ENCODE peak calls at places on chromosomes 7 and 10, in five cellular contexts. One of them, this sample, is unnamed.

GRCh38 chr10:43574035-43574892 is at the start of gene ZNF239:
- DNase-seq in effector memory CD4-positive, alpha-beta T cell: peak; percentile 78
- DNase-seq in mucosa of descending colon: peak; percentile 93
- DNase-seq in astrocyte of the spinal cord: peak; percentile 89
- DNase-seq in NCI-H1092 treated with DMSO at 0.1 percent for 48 hours: peak; percentile 82
- DNase-seq in this sample: peak; percentile 16

GRCh38 chr10:15419279-15419874 is 48.3 kb upstream of the FAM171A1 start:
- DNase-seq in effector memory CD4-positive, alpha-beta T cell: no peak
- DNase-seq in mucosa of descending colon: no peak
- DNase-seq in astrocyte of the spinal cord: peak; percentile 60
- DNase-seq in NCI-H1092 treated with DMSO at 0.1 percent for 48 hours: no peak
- DNase-seq in this sample: no peak

GRCh38 chr7:284762-285722 is 4.9 kb upstream of the FOXL3 start:
- DNase-seq in effector memory CD4-positive, alpha-beta T cell: no peak
- DNase-seq in mucosa of descending colon: no peak
- DNase-seq in astrocyte of the spinal cord: no peak
- DNase-seq in NCI-H1092 treated with DMSO at 0.1 percent for 48 hours: no peak
- DNase-seq in this sample: no peak

GRCh38 chr7:55063633-55064032 is 44.8 kb downstream of the EGFR start:
- DNase-seq in effector memory CD4-positive, alpha-beta T cell: no peak
- DNase-seq in mucosa of descending colon: no peak
- DNase-seq in astrocyte of the spinal cord: peak; percentile 72
- DNase-seq in NCI-H1092 treated with DMSO at 0.1 percent for 48 hours: no peak
- DNase-seq in this sample: no peak

GRCh38 chr7:70060298-70061068 is 462.2 kb downstream of the AUTS2 start:
- DNase-seq in effector memory CD4-positive, alpha-beta T cell: no peak
- DNase-seq in mucosa of descending colon: no peak
- DNase-seq in astrocyte of the spinal cord: no peak
- DNase-seq in NCI-H1092 treated with DMSO at 0.1 percent for 48 hours: no peak
- DNase-seq in this sample: no peak

GRCh38 chr10:19762026-19762425 is 54.2 kb upstream of the PLXDC2 start:
- DNase-seq in effector memory CD4-positive, alpha-beta T cell: no peak
- DNase-seq in mucosa of descending colon: no peak
- DNase-seq in astrocyte of the spinal cord: peak; percentile 3
- DNase-seq in NCI-H1092 treated with DMSO at 0.1 percent for 48 hours: no peak
- DNase-seq in this sample: no peak

GRCh38 chr7:108094933-108095710 is 35.0 kb downstream of the LAMB4 start:
- DNase-seq in effector memory CD4-positive, alpha-beta T cell: no peak
- DNase-seq in mucosa of descending colon: no peak
- DNase-seq in astrocyte of the spinal cord: peak; percentile 91
- DNase-seq in NCI-H1092 treated with DMSO at 0.1 percent for 48 hours: peak; percentile 7
- DNase-seq in this sample: peak; percentile 51

GRCh38 chr7:88314092-88314491 is 7.4 kb upstream of the STEAP4 start:
- DNase-seq in effector memory CD4-positive, alpha-beta T cell: no peak
- DNase-seq in mucosa of descending colon: no peak
- DNase-seq in astrocyte of the spinal cord: no peak
- DNase-seq in NCI-H1092 treated with DMSO at 0.1 percent for 48 hours: no peak
- DNase-seq in this sample: no peak

GRCh38 chr10:127993281-127993680 is 86.4 kb downstream of the PTPRE start:
- DNase-seq in effector memory CD4-positive, alpha-beta T cell: no peak
- DNase-seq in mucosa of descending colon: no peak
- DNase-seq in astrocyte of the spinal cord: no peak
- DNase-seq in NCI-H1092 treated with DMSO at 0.1 percent for 48 hours: no peak
- DNase-seq in this sample: no peak

GRCh38 chr7:92245487-92246362 is at the start of the genes ANKIB1 and KRIT1:
- DNase-seq in effector memory CD4-positive, alpha-beta T cell: peak; percentile 83
- DNase-seq in mucosa of descending colon: peak; percentile 92
- DNase-seq in astrocyte of the spinal cord: peak; percentile 82
- DNase-seq in NCI-H1092 treated with DMSO at 0.1 percent for 48 hours: peak; percentile 94
- DNase-seq in this sample: peak; percentile 81

GRCh38 chr10:23294638-23295247 is 49.9 kb downstream of the C10orf67 start:
- DNase-seq in effector memory CD4-positive, alpha-beta T cell: no peak
- DNase-seq in mucosa of descending colon: no peak
- DNase-seq in astrocyte of the spinal cord: peak; percentile 5
- DNase-seq in NCI-H1092 treated with DMSO at 0.1 percent for 48 hours: no peak
- DNase-seq in this sample: peak; percentile 6

GRCh38 chr10:88557659-88558058 is 25.5 kb downstream of the RNLS start:
- DNase-seq in effector memory CD4-positive, alpha-beta T cell: no peak
- DNase-seq in mucosa of descending colon: no peak
- DNase-seq in astrocyte of the spinal cord: peak; percentile 80
- DNase-seq in NCI-H1092 treated with DMSO at 0.1 percent for 48 hours: no peak
- DNase-seq in this sample: no peak

GRCh38 chr10:106136175-106136574 is 1028.3 kb downstream of the SORCS1 start:
- DNase-seq in effector memory CD4-positive, alpha-beta T cell: no peak
- DNase-seq in mucosa of descending colon: no peak
- DNase-seq in astrocyte of the spinal cord: no peak
- DNase-seq in NCI-H1092 treated with DMSO at 0.1 percent for 48 hours: no peak
- DNase-seq in this sample: no peak

GRCh38 chr7:143507094-143507518 is 29.4 kb downstream of the TAS2R41 start:
- DNase-seq in effector memory CD4-positive, alpha-beta T cell: no peak
- DNase-seq in mucosa of descending colon: no peak
- DNase-seq in astrocyte of the spinal cord: no peak
- DNase-seq in NCI-H1092 treated with DMSO at 0.1 percent for 48 hours: no peak
- DNase-seq in this sample: no peak

GRCh38 chr7:3998060-3998459 is 684.0 kb upstream of the FOXK1 start:
- DNase-seq in effector memory CD4-positive, alpha-beta T cell: no peak
- DNase-seq in mucosa of descending colon: no peak
- DNase-seq in astrocyte of the spinal cord: no peak
- DNase-seq in NCI-H1092 treated with DMSO at 0.1 percent for 48 hours: no peak
- DNase-seq in this sample: no peak

GRCh38 chr10:26242752-26243151 is 26.2 kb downstream of the GAD2 start:
- DNase-seq in effector memory CD4-positive, alpha-beta T cell: no peak
- DNase-seq in mucosa of descending colon: no peak
- DNase-seq in astrocyte of the spinal cord: no peak
- DNase-seq in NCI-H1092 treated with DMSO at 0.1 percent for 48 hours: peak; percentile 91
- DNase-seq in this sample: peak; percentile 93

GRCh38 chr10:128001886-128002285 is 95.0 kb downstream of the PTPRE start:
- DNase-seq in effector memory CD4-positive, alpha-beta T cell: no peak
- DNase-seq in mucosa of descending colon: no peak
- DNase-seq in astrocyte of the spinal cord: no peak
- DNase-seq in NCI-H1092 treated with DMSO at 0.1 percent for 48 hours: no peak
- DNase-seq in this sample: no peak

GRCh38 chr10:50506861-50507573 is 116.7 kb downstream of the SGMS1 start:
- DNase-seq in effector memory CD4-positive, alpha-beta T cell: no peak
- DNase-seq in mucosa of descending colon: no peak
- DNase-seq in astrocyte of the spinal cord: no peak
- DNase-seq in NCI-H1092 treated with DMSO at 0.1 percent for 48 hours: no peak
- DNase-seq in this sample: no peak

GRCh38 chr10:78982726-78983125 is 86.0 kb upstream of the ZMIZ1 start:
- DNase-seq in effector memory CD4-positive, alpha-beta T cell: no peak
- DNase-seq in mucosa of descending colon: no peak
- DNase-seq in astrocyte of the spinal cord: no peak
- DNase-seq in NCI-H1092 treated with DMSO at 0.1 percent for 48 hours: no peak
- DNase-seq in this sample: no peak

GRCh38 chr7:151428393-151429231 is 11.3 kb downstream of the CRYGN start:
- DNase-seq in effector memory CD4-positive, alpha-beta T cell: no peak
- DNase-seq in mucosa of descending colon: no peak
- DNase-seq in astrocyte of the spinal cord: peak; percentile 90
- DNase-seq in NCI-H1092 treated with DMSO at 0.1 percent for 48 hours: peak; percentile 10
- DNase-seq in this sample: no peak

GRCh38 chr7:122133477-122133876 is 10.6 kb downstream of the AASS start:
- DNase-seq in effector memory CD4-positive, alpha-beta T cell: no peak
- DNase-seq in mucosa of descending colon: no peak
- DNase-seq in astrocyte of the spinal cord: no peak
- DNase-seq in NCI-H1092 treated with DMSO at 0.1 percent for 48 hours: no peak
- DNase-seq in this sample: no peak

GRCh38 chr7:21305455-21306235 is 122.2 kb upstream of the SP4 start:
- DNase-seq in effector memory CD4-positive, alpha-beta T cell: no peak
- DNase-seq in mucosa of descending colon: no peak
- DNase-seq in astrocyte of the spinal cord: no peak
- DNase-seq in NCI-H1092 treated with DMSO at 0.1 percent for 48 hours: no peak
- DNase-seq in this sample: no peak

GRCh38 chr10:43235070-43235900 is 31.6 kb downstream of the RASGEF1A start:
- DNase-seq in effector memory CD4-positive, alpha-beta T cell: no peak
- DNase-seq in mucosa of descending colon: peak; percentile 29
- DNase-seq in astrocyte of the spinal cord: no peak
- DNase-seq in NCI-H1092 treated with DMSO at 0.1 percent for 48 hours: no peak
- DNase-seq in this sample: no peak

GRCh38 chr10:102230264-102230860 is 4.3 kb downstream of the ELOVL3 start:
- DNase-seq in effector memory CD4-positive, alpha-beta T cell: peak; percentile 15
- DNase-seq in mucosa of descending colon: peak; percentile 62
- DNase-seq in astrocyte of the spinal cord: peak; percentile 78
- DNase-seq in NCI-H1092 treated with DMSO at 0.1 percent for 48 hours: peak; percentile 54
- DNase-seq in this sample: peak; percentile 26

GRCh38 chr10:104809288-104810090 is 168.4 kb downstream of the SORCS3 start:
- DNase-seq in effector memory CD4-positive, alpha-beta T cell: no peak
- DNase-seq in mucosa of descending colon: no peak
- DNase-seq in astrocyte of the spinal cord: peak; percentile 39
- DNase-seq in NCI-H1092 treated with DMSO at 0.1 percent for 48 hours: no peak
- DNase-seq in this sample: peak; percentile 83

GRCh38 chr7:117127585-117128168 is 174.4 kb downstream of the ST7 start:
- DNase-seq in effector memory CD4-positive, alpha-beta T cell: peak; percentile 34
- DNase-seq in mucosa of descending colon: no peak
- DNase-seq in astrocyte of the spinal cord: peak; percentile 73
- DNase-seq in NCI-H1092 treated with DMSO at 0.1 percent for 48 hours: peak; percentile 59
- DNase-seq in this sample: peak; percentile 50

GRCh38 chr7:85829817-85830432 is 643.1 kb upstream of the SEMA3D start:
- DNase-seq in effector memory CD4-positive, alpha-beta T cell: no peak
- DNase-seq in mucosa of descending colon: no peak
- DNase-seq in astrocyte of the spinal cord: peak; percentile 25
- DNase-seq in NCI-H1092 treated with DMSO at 0.1 percent for 48 hours: peak; percentile 49
- DNase-seq in this sample: no peak